ENCODE peak calls at places on chromosomes 16 and 17, in five cellular contexts. K is neural progenitor cell, T is K562, H is OCI-LY7, V is GM12878. P is an unnamed sample. For H3K79me2, the result is how much of the 10 kb centered on the place peaks cover.

GRCh38 chr16:19716183-19716582 is 1.8 kb downstream of the KNOP1 start:
- DNase-seq in V (no peak), T (no peak), H (no peak), K (no peak), P (no peak)

GRCh38 chr17:55601874-55602364 is 90.7 kb upstream of the SMIM36 start:
- DNase-seq in T (peak), H (peak), K (peak), V (no peak), P (no peak)

GRCh38 chr16:68920349-68920748 is 77.0 kb downstream of the TANGO6 start:
- DNase-seq in V (no peak), H (no peak), K (no peak), T (no peak), P (no peak)

GRCh38 chr16:30874244-30874820 is 19.5 kb downstream of the BCL7C start:
- DNase-seq in T (no peak), H (no peak), V (no peak), K (no peak), P (no peak)

GRCh38 chr17:47883589-47884426 is 12.2 kb upstream of the SP2 start:
- DNase-seq in T (no peak), H (no peak), V (no peak), K (no peak), P (no peak)

GRCh38 chr17:78269893-78270490 is 38.6 kb downstream of the TMEM235 start:
- DNase-seq in V (no peak), T (no peak), H (no peak), K (peak), P (no peak)

GRCh38 chr17:41231731-41232130 is 518 bp upstream of the KRTAP9-3 start:
- DNase-seq in T (no peak), H (no peak), K (no peak), V (no peak), P (no peak)

GRCh38 chr17:64242633-64243032 is 20.4 kb downstream of the TEX2 start:
- DNase-seq in K (no peak), H (no peak), T (no peak), V (no peak), P (no peak)

GRCh38 chr17:9258115-9259020 is 237.1 kb downstream of the NTN1 start:
- DNase-seq in H (no peak), T (no peak), K (no peak), V (no peak), P (peak)

GRCh38 chr16:47592232-47592631 is 131.1 kb downstream of the PHKB start:
- DNase-seq in V (no peak), K (no peak), T (no peak), H (no peak), P (no peak)
- TF ChIP-seq CTCF in V (no peak), K (no peak), T (no peak), H (no peak), P (no peak)

DNA sequence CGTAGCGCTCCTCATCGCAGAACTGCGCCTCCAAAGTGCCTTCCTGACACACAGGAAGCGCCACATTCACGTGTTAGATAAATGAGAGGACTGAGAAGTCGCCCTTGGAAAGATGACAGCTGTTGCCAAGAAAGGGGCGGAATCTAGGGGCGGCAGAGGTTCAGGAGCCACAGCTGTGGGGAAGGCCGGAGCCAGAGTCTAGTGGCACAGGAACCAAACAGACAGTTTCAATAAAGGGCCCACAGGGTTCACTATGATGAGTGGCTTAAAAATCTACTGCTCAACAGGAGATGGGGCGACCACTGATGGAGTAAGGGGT is 4.7 kb downstream of the FLCN start:
- DNase-seq in T (no peak), V (no peak), H (no peak), K (no peak), P (no peak)
- H3K79me2 ChIP-seq in T (under half), V (under half), H (under half), K (under half), P (half or more)

GRCh38 chr16:25126820-25127232 is 15.3 kb downstream of the LCMT1 start:
- DNase-seq in H (peak), V (no peak), K (no peak), T (peak), P (peak)
- H3K27ac ChIP-seq in H (no peak), V (no peak), K (no peak), T (no peak), P (peak)

GRCh38 chr17:45396496-45397205 is 36.0 kb downstream of the ARHGAP27 start:
- DNase-seq in H (no peak), K (no peak), V (no peak), T (no peak), P (no peak)

GRCh38 chr17:45395569-45396415 is 36.9 kb downstream of the ARHGAP27 start:
- DNase-seq in K (no peak), H (no peak), T (no peak), V (no peak), P (no peak)

GRCh38 chr17:45394913-45395568 is 37.6 kb downstream of the ARHGAP27 start:
- DNase-seq in H (peak), T (peak), V (no peak), K (peak), P (peak)

GRCh38 chr17:45397796-45398195 is 34.9 kb downstream of the ARHGAP27 start:
- DNase-seq in H (no peak), T (no peak), K (no peak), V (no peak), P (no peak)

GRCh38 chr17:45398800-45399199 is 33.9 kb downstream of the ARHGAP27 start:
- DNase-seq in K (peak), V (no peak), T (no peak), H (no peak), P (no peak)
- TF ChIP-seq CTCF in K (peak), V (no peak), T (no peak), H (peak), P (no peak)

GRCh38 chr17:76710863-76711611 is at the start of gene MXRA7:
- DNase-seq in V (no peak), T (peak), K (peak), H (peak), P (peak)
- H3K79me2 ChIP-seq in V (under half), T (under half), K (under half), H (under half), P (under half)

GRCh38 chr16:86307518-86307903 is 202.8 kb upstream of the FOXF1 start:
- DNase-seq in V (no peak), H (no peak), K (no peak), T (no peak), P (peak)

GRCh38 chr16:86306811-86307517 is 203.4 kb upstream of the FOXF1 start:
- DNase-seq in T (no peak), K (no peak), H (no peak), V (no peak), P (peak)

GRCh38 chr16:86304868-86305267 is 205.5 kb upstream of the FOXF1 start:
- DNase-seq in H (no peak), T (no peak), V (no peak), K (no peak), P (no peak)

GRCh38 chr16:86305440-86305839 is 204.9 kb upstream of the FOXF1 start:
- DNase-seq in K (no peak), H (no peak), V (no peak), T (no peak), P (no peak)

GRCh38 chr16:86306046-86306644 is 204.2 kb upstream of the FOXF1 start:
- DNase-seq in V (no peak), T (no peak), K (no peak), H (no peak), P (peak)
- H3K27ac ChIP-seq in V (no peak), T (no peak), K (no peak), H (no peak), P (peak)

P was measured in fibroblast of lung.